ENCODE peak calls at places on chromosomes 3 and 15, in seven cellular contexts. I is uterus, S is K562, W is left ventricle myocardium inferior, M is OCI-LY7, F is psoas muscle, G is A549. J is an unnamed sample.

GRCh38 chr15:84876269-84876668 is 8.2 kb upstream of the SLC28A1 start:
- DNase-seq in I (no peak), S (no peak), W (no peak), M (no peak), F (no peak), G (no peak), J (no peak)

GRCh38 chr3:183160616-183161015 is 1.9 kb downstream of the LAMP3 start:
- DNase-seq in I (no peak), S (no peak), W (no peak), M (no peak), F (no peak), G (no peak), J (no peak)

GRCh38 chr15:29631076-29632070 is 190.9 kb downstream of the TJP1 start:
- DNase-seq in I (no peak), S (no peak), W (no peak), M (no peak), F (no peak), G (no peak), J (peak)

GRCh38 chr3:122892118-122892517 is 97.2 kb downstream of the SLC49A4 start:
- DNase-seq in I (no peak), S (no peak), W (no peak), M (no peak), F (no peak), G (no peak), J (no peak)

GRCh38 chr3:197511130-197511529 is 44.6 kb downstream of the BDH1 start:
- DNase-seq in I (no peak), S (no peak), W (no peak), M (no peak), F (no peak), G (no peak), J (no peak)

GRCh38 chr3:171206283-171206682 is 179.8 kb upstream of the SLC2A2 start:
- DNase-seq in I (no peak), S (no peak), W (no peak), M (no peak), F (no peak), G (no peak), J (no peak)

GRCh38 chr3:134601539-134602439 is 49.0 kb downstream of the KY start:
- DNase-seq in I (no peak), S (peak), W (no peak), M (no peak), F (no peak), G (no peak), J (peak)

GRCh38 chr15:29749365-29750086 is 72.7 kb downstream of the TJP1 start:
- DNase-seq in I (no peak), S (no peak), W (no peak), M (no peak), F (no peak), G (no peak), J (no peak)

GRCh38 chr3:42666577-42666998 is 13.1 kb downstream of the ZBTB47 start:
- DNase-seq in I (no peak), S (no peak), W (no peak), M (no peak), F (peak), G (no peak), J (no peak)

GRCh38 chr3:13215940-13216546 is 142.8 kb upstream of the IQSEC1 start:
- DNase-seq in I (no peak), S (no peak), W (no peak), M (no peak), F (no peak), G (peak), J (no peak)

GRCh38 chr3:71903141-71903540 is 118.2 kb upstream of the PROK2 start:
- DNase-seq in I (no peak), S (no peak), W (no peak), M (no peak), F (no peak), G (no peak), J (no peak)

GRCh38 chr3:127413318-127413673 is 125.5 kb upstream of the PRR20G start:
- DNase-seq in I (no peak), S (no peak), W (no peak), M (no peak), F (no peak), G (no peak), J (no peak)

GRCh38 chr3:139121513-139122220 is 77.0 kb upstream of the PRR23C start:
- DNase-seq in I (no peak), S (peak), W (no peak), M (no peak), F (no peak), G (no peak), J (no peak)
- TF ChIP-seq CTCF in I (no peak), S (no peak), W (no peak), M (no peak), F (no peak), G (no peak), J (no peak)

GRCh38 chr3:128804017-128804816 is 75.2 kb upstream of the ACAD9 start:
- DNase-seq in I (no peak), S (peak), W (no peak), M (peak), F (no peak), G (no peak), J (no peak)
- H3K4me3 ChIP-seq in I (no peak), S (no peak), W (peak), M (peak), F (peak), G (no peak), J (no peak)

DNA sequence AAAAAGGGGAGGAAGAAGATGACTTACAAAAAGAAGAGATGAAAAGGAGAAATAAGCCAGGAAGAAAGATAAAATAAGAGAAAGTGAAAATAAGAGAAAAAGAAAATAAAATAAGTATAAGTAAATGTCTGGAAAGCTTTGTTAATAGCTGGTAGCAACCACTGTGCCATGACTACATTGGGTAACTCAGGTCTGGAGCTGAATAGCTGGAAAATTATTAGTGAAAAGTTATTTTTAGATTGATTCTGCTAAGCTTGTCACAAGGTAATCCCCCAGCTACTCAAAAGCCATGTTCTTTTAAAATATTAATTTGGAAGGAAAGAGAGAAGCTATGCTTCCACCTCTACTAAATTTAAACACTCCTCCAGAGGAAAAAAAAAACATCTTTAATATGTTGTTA is 104.8 kb upstream of the THSD4 start:
- DNase-seq in I (no peak), S (no peak), W (no peak), M (no peak), F (no peak), G (no peak), J (no peak)
- H3K27ac ChIP-seq in I (no peak), S (no peak), W (peak), M (no peak), F (no peak), G (no peak), J (no peak)

DNA sequence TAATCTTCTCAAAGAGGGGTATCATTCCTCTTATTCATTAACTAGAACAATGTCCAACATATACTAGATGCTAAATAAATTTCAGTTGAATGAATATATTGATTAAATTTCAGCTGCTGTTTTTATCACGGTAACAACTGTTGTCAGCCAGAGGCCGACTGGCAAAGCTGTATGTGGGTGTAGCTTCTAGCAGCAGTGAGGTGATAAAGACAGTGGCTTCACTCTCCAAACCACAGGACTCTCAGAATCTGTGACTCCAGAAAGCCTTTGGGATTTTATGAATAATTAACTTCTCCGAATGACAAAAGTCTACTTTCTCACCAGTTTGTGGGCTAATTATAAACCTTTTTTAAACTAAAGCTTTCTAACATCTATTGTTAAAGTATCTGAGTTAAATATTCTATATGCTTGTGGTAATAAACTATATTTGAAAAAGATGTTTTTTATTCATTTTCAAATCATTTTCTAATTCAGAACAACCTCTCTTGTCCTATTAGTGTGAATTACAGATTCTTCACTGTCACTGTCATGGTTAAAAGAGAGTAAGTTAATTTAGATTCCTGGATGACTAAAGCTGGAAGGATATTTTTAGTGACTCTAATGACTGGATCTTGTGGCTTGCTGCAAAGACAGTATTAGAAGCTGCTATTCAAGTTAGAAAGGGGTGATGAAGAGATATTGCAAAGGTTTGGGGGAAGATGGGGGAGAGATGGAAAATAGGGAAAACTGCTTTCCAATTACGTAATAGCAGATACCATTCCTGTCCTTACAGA is 796.4 kb upstream of the ARPP21 start:
- DNase-seq in I (no peak), S (no peak), W (no peak), M (no peak), F (no peak), G (no peak), J (no peak)
- TF ChIP-seq CTCF in I (no peak), S (no peak), W (no peak), M (no peak), F (no peak), G (no peak), J (no peak)

GRCh38 chr15:66025972-66026371 is 156.7 kb downstream of the RAB11A start:
- DNase-seq in I (no peak), S (no peak), W (no peak), M (no peak), F (no peak), G (no peak), J (no peak)
- H3K4me3 ChIP-seq in I (no peak), S (no peak), W (no peak), M (no peak), F (no peak), G (no peak), J (no peak)

DNA sequence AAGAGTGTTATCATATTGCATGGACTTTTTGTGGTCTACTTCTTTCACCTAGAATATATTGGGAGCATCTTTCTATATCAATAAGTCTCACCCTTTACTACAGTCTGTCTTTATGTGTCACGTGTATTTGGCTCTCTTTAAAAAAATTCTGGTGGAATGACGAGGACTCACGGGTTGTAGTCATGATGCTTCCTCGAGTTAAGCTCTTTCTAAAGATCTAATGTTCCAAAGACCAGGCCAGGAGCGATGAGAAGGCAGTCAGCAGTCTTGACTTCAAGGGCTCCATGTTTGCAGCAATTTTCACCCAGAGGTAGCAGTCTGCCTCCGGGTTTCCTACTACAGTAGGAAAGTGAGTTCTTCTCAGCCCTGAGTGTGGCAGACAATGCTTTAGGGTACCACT is 88.9 kb downstream of the FRMD4B start:
- DNase-seq in I (no peak), S (no peak), W (no peak), M (no peak), F (no peak), G (no peak), J (no peak)
- H3K27ac ChIP-seq in I (peak), S (no peak), W (no peak), M (no peak), F (no peak), G (no peak), J (peak)

DNA sequence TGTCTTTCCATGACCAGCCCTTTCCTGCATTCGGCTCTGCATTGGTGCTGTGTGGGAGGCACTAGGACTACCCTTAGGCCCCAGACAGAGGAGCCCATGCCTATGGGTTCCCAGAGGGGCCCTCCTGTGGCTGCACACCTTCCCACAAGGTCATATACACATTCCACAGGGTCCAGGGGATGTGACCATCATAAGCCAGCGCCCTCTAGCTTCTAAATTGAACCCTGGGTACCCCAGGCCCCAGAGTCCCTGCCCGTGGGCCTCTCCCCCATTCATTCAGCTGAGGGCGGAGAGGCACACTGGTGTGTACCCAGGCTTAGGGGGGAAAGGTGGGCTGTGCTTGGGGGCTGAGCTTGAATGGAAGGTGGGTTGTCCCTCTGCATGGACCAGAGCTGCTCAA is 10.2 kb upstream of the SLC6A6 start:
- DNase-seq in I (no peak), S (no peak), W (no peak), M (no peak), F (no peak), G (no peak), J (no peak)
- TF ChIP-seq CTCF in I (no peak), S (peak), W (no peak), M (peak), F (no peak), G (no peak), J (no peak)

GRCh38 chr3:32794487-32795308 is 23.1 kb upstream of the TRIM71 start:
- DNase-seq in I (no peak), S (no peak), W (no peak), M (no peak), F (no peak), G (no peak), J (no peak)
- H3K4me3 ChIP-seq in I (no peak), S (no peak), W (no peak), M (no peak), F (no peak), G (no peak), J (no peak)